ENCODE peak calls at places on chromosomes 12 and 14, in seven cellular contexts. A is MG63, P is fibroblast of lung, W is tibial artery, K is stomach, Y is thyroid gland, E is osteoblast. T is an unnamed sample.

GRCh38 chr14:95541932-95542554 is 7.2 kb downstream of the GLRX5 start:
- DNase-seq in A (no peak), W (no peak), Y (no peak), E (no peak), K (no peak), P (no peak), T (no peak)

GRCh38 chr12:27635349-27635972 is 60.8 kb upstream of the REP15 start:
- DNase-seq in E (peak), Y (no peak), A (no peak), K (no peak), P (peak), W (no peak), T (peak)

GRCh38 chr14:65501328-65501727 is 88.8 kb downstream of the FUT8 start:
- DNase-seq in Y (no peak), E (peak), W (no peak), A (no peak), P (no peak), K (no peak), T (no peak)

GRCh38 chr12:55068416-55069010 is 48.7 kb downstream of the NEUROD4 start:
- DNase-seq in Y (peak), A (peak), P (peak), K (no peak), W (no peak), E (peak), T (peak)

GRCh38 chr12:25744334-25744733 is 191.3 kb upstream of the LMNTD1 start:
- DNase-seq in P (peak), K (no peak), W (no peak), A (no peak), Y (no peak), E (no peak), T (no peak)

GRCh38 chr12:14999421-15000047 is 26.7 kb downstream of the PDE6H start:
- DNase-seq in E (no peak), P (peak), Y (no peak), A (peak), K (no peak), W (no peak), T (no peak)

GRCh38 chr14:68816183-68816942 is 23.5 kb upstream of the ZFP36L1 start:
- DNase-seq in E (peak), A (peak), K (peak), Y (peak), P (peak), W (peak), T (peak)

GRCh38 chr12:24881227-24881626 is 67.7 kb downstream of the BCAT1 start:
- DNase-seq in A (no peak), Y (no peak), P (no peak), E (no peak), W (no peak), K (no peak), T (no peak)

GRCh38 chr12:68537571-68537970 is 73.1 kb upstream of the RAP1B start:
- DNase-seq in Y (no peak), P (no peak), W (no peak), A (no peak), E (no peak), K (no peak), T (no peak)

GRCh38 chr12:66900616-66901015 is 221.7 kb upstream of the GRIP1 start:
- DNase-seq in Y (no peak), A (no peak), K (no peak), P (no peak), W (no peak), E (no peak), T (no peak)

GRCh38 chr14:52641745-52642144 is 53.6 kb downstream of the ERO1A start:
- DNase-seq in E (peak), W (no peak), Y (no peak), P (no peak), A (no peak), K (no peak), T (no peak)

GRCh38 chr14:68295316-68295816 is 475.8 kb downstream of the RAD51B start:
- DNase-seq in A (no peak), E (no peak), P (no peak), K (no peak), W (no peak), Y (peak), T (peak)

GRCh38 chr14:88233915-88234314 is 89.2 kb downstream of the KCNK10 start:
- DNase-seq in P (no peak), K (no peak), E (no peak), Y (no peak), A (no peak), W (no peak), T (no peak)

GRCh38 chr14:65057704-65058103 is 44.6 kb downstream of the MAX start:
- DNase-seq in Y (no peak), K (no peak), A (no peak), E (no peak), P (no peak), W (no peak), T (no peak)

GRCh38 chr14:77043177-77043983 is 14.9 kb upstream of the IRF2BPL start:
- DNase-seq in E (peak), W (no peak), P (peak), K (no peak), Y (no peak), A (no peak), T (peak)

GRCh38 chr14:55556929-55557623 is 22.9 kb upstream of the KTN1 start:
- DNase-seq in W (peak), A (peak), E (peak), K (peak), Y (peak), P (peak), T (peak)

GRCh38 chr12:83322816-83323215 is 636.1 kb downstream of the TMTC2 start:
- DNase-seq in K (no peak), A (no peak), Y (no peak), E (no peak), P (no peak), W (no peak), T (no peak)

GRCh38 chr12:55612646-55613045 is 24.0 kb upstream of the OR10P1 start:
- DNase-seq in A (no peak), Y (no peak), P (no peak), K (no peak), E (no peak), W (no peak), T (no peak)

GRCh38 chr14:68367444-68368014 is 425.3 kb downstream of the ZFP36L1 start:
- DNase-seq in A (no peak), K (no peak), Y (no peak), W (no peak), P (no peak), E (no peak), T (peak)

GRCh38 chr12:54033106-54033979 is 493 bp downstream of the HOXC5 start:
- DNase-seq in A (no peak), Y (no peak), P (no peak), W (peak), K (peak), E (peak), T (peak)

GRCh38 chr12:118446247-118446646 is 69.9 kb downstream of the SUDS3 start:
- DNase-seq in W (no peak), K (no peak), Y (no peak), A (no peak), P (no peak), E (no peak), T (no peak)

GRCh38 chr12:96094201-96094600 is 58.8 kb upstream of the LTA4H start:
- DNase-seq in A (peak), E (peak), Y (no peak), P (no peak), K (peak), W (no peak), T (no peak)

GRCh38 chr12:5379737-5380496 is 52.0 kb upstream of the NTF3 start:
- DNase-seq in W (no peak), A (peak), K (no peak), Y (no peak), P (no peak), E (no peak), T (no peak)

GRCh38 chr14:50961606-50962259 is 17.4 kb upstream of the PYGL start:
- DNase-seq in W (no peak), Y (no peak), P (peak), E (peak), A (no peak), K (no peak), T (peak)

GRCh38 chr14:35940291-35940690 is 114.2 kb downstream of the BRMS1L start:
- DNase-seq in Y (no peak), E (no peak), A (no peak), P (peak), W (no peak), K (no peak), T (no peak)

GRCh38 chr12:78866518-78866917 is 1.9 kb downstream of the SYT1 start:
- DNase-seq in W (no peak), P (no peak), K (no peak), Y (no peak), A (no peak), E (no peak), T (no peak)

GRCh38 chr12:80299976-80300375 is 144.1 kb upstream of the PTPRQ start:
- DNase-seq in K (no peak), P (no peak), E (no peak), W (no peak), A (no peak), Y (no peak), T (no peak)

GRCh38 chr12:30152705-30153104 is 369.0 kb upstream of the TMTC1 start:
- DNase-seq in P (no peak), A (no peak), W (no peak), E (no peak), Y (no peak), K (no peak), T (no peak)

GRCh38 chr12:108638997-108639822 is 5.5 kb upstream of the SELPLG start:
- DNase-seq in W (no peak), P (no peak), Y (no peak), A (no peak), E (no peak), K (no peak), T (no peak)
- H3K4me3 ChIP-seq in W (no peak), P (no peak), Y (no peak), A (no peak), E (no peak), K (no peak), T (no peak)

DNA sequence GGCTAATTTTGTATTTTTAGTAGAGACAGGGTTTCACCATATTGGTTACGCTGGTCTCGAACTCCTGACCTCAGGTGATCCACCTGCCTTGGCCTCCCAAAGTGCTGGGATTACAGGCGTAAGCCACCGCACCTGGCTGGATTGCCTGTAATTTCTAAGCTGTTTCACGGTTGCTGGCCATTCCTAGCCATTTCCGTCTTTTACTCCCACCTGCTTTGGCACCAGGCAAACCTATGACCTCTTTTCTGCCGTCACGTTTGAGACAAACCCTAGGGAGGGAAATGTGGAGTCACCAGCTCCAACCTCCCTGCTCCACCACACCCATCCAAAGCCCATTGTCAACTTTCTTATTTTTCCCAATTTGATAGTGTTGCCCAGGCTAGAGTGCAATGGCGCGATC is 1.2 kb downstream of the GPR132 start:
- DNase-seq in A (no peak), P (no peak), E (no peak), K (no peak), Y (no peak), W (no peak), T (no peak)
- H3K4me3 ChIP-seq in A (no peak), P (no peak), E (no peak), K (peak), Y (no peak), W (no peak), T (no peak)

DNA sequence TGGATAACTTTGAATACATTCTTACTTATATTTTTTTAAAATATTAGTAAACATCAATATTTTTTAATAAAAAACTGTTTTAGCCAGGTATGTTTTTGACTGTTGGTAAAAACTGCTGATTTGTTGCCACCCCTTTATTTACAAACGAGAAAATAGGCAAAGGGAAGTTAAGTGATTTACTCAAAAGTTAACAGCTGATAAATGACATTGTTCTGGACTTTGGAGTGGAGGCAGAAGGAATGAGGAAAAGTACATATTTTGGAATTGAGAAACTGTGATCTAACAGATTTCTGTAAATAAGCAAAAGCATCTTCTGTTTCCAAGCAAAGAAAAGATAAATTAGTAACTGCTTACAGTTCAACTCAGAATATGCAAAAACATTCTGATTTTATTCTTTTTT is 4.5 kb downstream of the AP5M1 start:
- DNase-seq in Y (no peak), P (no peak), W (no peak), E (no peak), K (no peak), A (no peak), T (no peak)
- H3K4me3 ChIP-seq in Y (no peak), P (no peak), W (no peak), E (no peak), K (no peak), A (no peak), T (no peak)

GRCh38 chr14:93975791-93976476 is 436 bp downstream of the ASB2 start:
- DNase-seq in A (no peak), E (peak), Y (no peak), W (no peak), P (no peak), K (no peak), T (no peak)

GRCh38 chr14:93977171-93977570 is 801 bp upstream of the ASB2 start:
- DNase-seq in P (no peak), E (peak), W (no peak), A (no peak), K (no peak), Y (no peak), T (no peak)

GRCh38 chr14:93977790-93978581 is 1.6 kb upstream of the ASB2 start:
- DNase-seq in P (no peak), E (no peak), W (no peak), K (no peak), Y (no peak), A (no peak), T (no peak)

GRCh38 chr14:93974833-93975232 is 1.5 kb downstream of the ASB2 start:
- DNase-seq in P (no peak), E (no peak), A (no peak), Y (no peak), K (no peak), W (peak), T (no peak)

GRCh38 chr14:93976477-93977057 is at the start of gene ASB2:
- DNase-seq in A (no peak), W (peak), Y (no peak), P (peak), K (no peak), E (peak), T (no peak)
- H3K4me3 ChIP-seq in A (no peak), W (peak), Y (no peak), P (no peak), K (peak), E (peak), T (no peak)

DNA sequence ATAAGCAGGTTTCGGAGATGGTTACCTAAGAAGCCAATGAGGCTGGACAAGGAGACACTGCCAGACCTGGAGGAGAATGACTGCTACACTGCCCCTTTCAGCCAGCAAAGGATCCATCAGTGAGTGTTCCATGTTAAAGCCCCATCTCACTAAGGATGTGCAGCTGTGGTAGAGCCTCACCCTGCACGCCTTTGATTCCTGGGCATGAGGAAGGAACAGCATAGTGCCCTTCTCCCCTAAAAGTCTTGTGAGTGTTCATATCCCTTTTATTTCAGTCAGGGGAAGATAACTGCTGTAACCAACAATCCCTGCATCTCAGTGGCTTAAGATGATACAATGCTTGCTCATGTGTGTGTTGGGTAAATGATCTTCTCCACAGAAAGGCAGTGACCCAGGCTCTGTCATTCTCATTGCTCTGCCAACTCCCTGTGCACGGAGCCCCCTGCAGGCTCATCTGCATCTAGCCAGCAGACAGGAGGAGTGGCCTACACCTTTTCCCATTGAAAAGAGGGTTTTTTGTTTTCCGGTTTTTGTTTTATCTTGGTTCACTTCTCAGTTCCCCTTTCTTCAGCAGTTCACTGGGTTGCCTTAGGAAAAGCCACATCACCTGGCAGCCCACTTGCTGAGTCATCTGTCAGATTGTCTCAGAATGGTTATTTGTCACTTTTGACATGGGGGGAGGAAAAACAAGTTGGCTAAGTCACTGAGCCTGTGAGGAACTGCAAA is 193.1 kb downstream of the ANO4 start:
- DNase-seq in E (peak), P (peak), W (no peak), A (peak), K (no peak), Y (no peak), T (peak)
- H3K4me3 ChIP-seq in E (no peak), P (no peak), W (no peak), A (no peak), K (no peak), Y (no peak), T (no peak)

GRCh38 chr12:1592444-1593231 is 1.7 kb downstream of the FBXL14 start:
- DNase-seq in E (peak), W (no peak), K (no peak), Y (peak), P (peak), A (peak), T (peak)

GRCh38 chr12:1593232-1594044 is 943 bp downstream of the FBXL14 start:
- DNase-seq in E (peak), K (peak), Y (peak), W (peak), P (no peak), A (peak), T (no peak)

GRCh38 chr12:1591543-1591942 is 2.8 kb downstream of the FBXL14 start:
- DNase-seq in Y (no peak), E (no peak), K (no peak), P (no peak), A (no peak), W (no peak), T (peak)

GRCh38 chr12:1590083-1590979 is 4.0 kb downstream of the FBXL14 start:
- DNase-seq in K (no peak), E (peak), W (no peak), Y (peak), P (peak), A (peak), T (peak)

GRCh38 chr12:1591029-1591428 is 3.4 kb downstream of the FBXL14 start:
- DNase-seq in P (no peak), A (peak), W (no peak), K (no peak), Y (no peak), E (peak), T (peak)
- H3K4me3 ChIP-seq in P (peak), A (peak), W (peak), K (peak), Y (peak), E (peak), T (peak)

GRCh38 chr12:133236556-133236955 is 879 bp upstream of the ANHX start:
- DNase-seq in P (no peak), W (peak), K (no peak), Y (no peak), A (no peak), E (no peak), T (no peak)
- H3K4me3 ChIP-seq in P (no peak), W (no peak), K (no peak), Y (no peak), A (no peak), E (no peak), T (no peak)

DNA sequence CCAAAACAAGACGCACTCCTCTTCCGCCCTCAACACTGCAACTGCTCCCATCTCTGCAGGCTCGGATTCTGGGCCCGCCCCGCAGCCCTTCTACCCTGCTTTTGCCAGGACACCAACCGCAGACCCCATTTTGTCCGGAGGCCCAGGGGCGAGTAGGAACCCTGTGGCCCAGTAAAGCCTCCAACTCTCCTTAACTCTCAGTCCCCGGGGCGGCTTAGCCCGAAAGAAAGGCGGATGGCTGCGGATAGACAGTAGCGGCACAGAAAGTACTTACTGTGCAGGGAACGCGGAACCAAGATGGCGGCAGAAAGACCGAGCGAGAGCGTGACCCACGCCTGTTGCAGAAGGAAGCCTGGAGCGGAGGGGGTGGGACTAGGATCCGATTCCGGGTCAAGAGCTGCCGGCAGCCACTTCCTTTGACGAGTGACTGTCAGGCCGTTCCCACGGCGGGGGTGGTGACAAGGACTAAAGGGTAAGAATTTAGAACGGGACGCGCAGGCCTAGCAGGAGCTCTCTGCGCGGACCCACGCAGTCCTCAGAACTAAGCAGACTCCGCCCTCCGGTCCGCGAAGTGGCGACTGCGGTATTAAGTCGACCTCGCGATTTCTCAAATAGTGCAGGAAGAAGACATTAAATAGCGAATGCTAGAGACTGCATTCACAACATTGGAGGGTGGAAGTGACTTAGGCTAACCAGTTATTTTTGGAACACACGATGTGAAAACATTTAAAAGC is at the start of gene NACA:
- DNase-seq in P (peak), W (peak), A (peak), K (peak), Y (peak), E (peak), T (peak)
- H3K4me3 ChIP-seq in P (peak), W (peak), A (peak), K (peak), Y (peak), E (peak), T (peak)